ENCODE peak calls at places on chromosome 1, in four cellular contexts. R, K, U and O are unnamed samples.

GRCh38 chr1:109307363-109308021 is 681 bp upstream of the MYBPHL start:
- DNase-seq in U (peak), K (no peak), R (no peak), O (peak)

GRCh38 chr1:234772345-234773147 is 162.6 kb upstream of the IRF2BP2 start:
- DNase-seq in R (no peak), K (peak), U (no peak), O (peak)

GRCh38 chr1:214043167-214043566 is 55.4 kb downstream of the PROX1 start:
- DNase-seq in U (no peak), K (no peak), R (no peak), O (no peak)

GRCh38 chr1:53600486-53600885 is 138.5 kb downstream of the GLIS1 start:
- DNase-seq in K (no peak), U (no peak), R (no peak), O (no peak)

GRCh38 chr1:162040657-162041056 is 17.0 kb upstream of the OLFML2B start:
- DNase-seq in K (no peak), R (no peak), U (no peak), O (no peak)

GRCh38 chr1:10178602-10179407 is 31.6 kb upstream of the KIF1B start:
- DNase-seq in K (no peak), R (no peak), U (no peak), O (no peak)

GRCh38 chr1:907611-908451 is 15.9 kb upstream of the SAMD11 start:
- DNase-seq in U (no peak), R (no peak), K (no peak), O (no peak)

GRCh38 chr1:193321242-193321842 is 134.9 kb upstream of the B3GALT2 start:
- DNase-seq in K (no peak), U (no peak), R (no peak), O (no peak)

GRCh38 chr1:18217398-18218043 is 109.9 kb downstream of the IGSF21 start:
- DNase-seq in R (no peak), U (peak), K (peak), O (peak)

GRCh38 chr1:72724951-72725863 is 442.9 kb upstream of the NEGR1 start:
- DNase-seq in K (no peak), U (no peak), R (no peak), O (no peak)

GRCh38 chr1:3105167-3105863 is 36.3 kb downstream of the PRDM16 start:
- DNase-seq in R (no peak), U (no peak), K (no peak), O (no peak)